ENCODE peak calls at places on chromosomes 12 and 14, in four cellular contexts. C, O, R and V are unnamed samples.

GRCh38 chr12:93757792-93758694 is 80.9 kb downstream of the CRADD start:
- DNase-seq in R (no peak), C (no peak), O (no peak), V (no peak)

GRCh38 chr14:91835920-91836843 is 31.2 kb downstream of the TC2N start:
- DNase-seq in C (peak; percentile 68), O (no peak), R (no peak), V (no peak)

GRCh38 chr12:98456583-98457573 is 58.5 kb upstream of the TMPO start:
- DNase-seq in R (peak; percentile 52), C (peak; percentile 68), O (peak; percentile 53), V (peak; percentile 56)

GRCh38 chr12:63862187-63863107 is 17.9 kb downstream of the SRGAP1 start:
- DNase-seq in O (peak; percentile 26), C (no peak), R (peak; percentile 37), V (peak; percentile 18)

GRCh38 chr14:23186913-23187654 is 3.6 kb upstream of the SLC7A8 start:
- DNase-seq in O (peak; percentile 87), C (no peak), R (peak; percentile 89), V (peak; percentile 73)

GRCh38 chr14:68967459-68967940 is 11.6 kb downstream of the ACTN1 start:
- DNase-seq in R (no peak), C (no peak), O (no peak), V (no peak)

GRCh38 chr12:51025182-51025747 is 919 bp downstream of the SLC11A2 start:
- DNase-seq in O (no peak), R (no peak), C (no peak), V (no peak)

GRCh38 chr12:9883175-9883574 is 1.9 kb downstream of the KLRF2 start:
- DNase-seq in C (no peak), R (peak; percentile 35), O (peak; percentile 19), V (no peak)

GRCh38 chr14:54737132-54737711 is 165.4 kb downstream of the GCH1 start:
- DNase-seq in R (peak; percentile 60), O (peak; percentile 74), C (no peak), V (peak; percentile 73)

GRCh38 chr14:100609941-100610391 is 22.7 kb upstream of the BEGAIN start:
- DNase-seq in O (no peak), R (no peak), C (no peak), V (no peak)

GRCh38 chr12:4210158-4210557 is 63.4 kb upstream of the CCND2 start:
- DNase-seq in C (no peak), R (no peak), O (no peak), V (no peak)

GRCh38 chr12:121092034-121092433 is 40.6 kb upstream of the P2RX7 start:
- DNase-seq in C (no peak), R (no peak), O (no peak), V (no peak)

GRCh38 chr14:20618328-20618749 is 23.2 kb downstream of the OR6S1 start:
- DNase-seq in C (no peak), O (no peak), R (no peak), V (no peak)

GRCh38 chr14:53152909-53153701 is at the start of gene DDHD1:
- DNase-seq in R (peak; percentile 60), C (peak; percentile 84), O (peak; percentile 69), V (peak; percentile 59)

GRCh38 chr14:104442611-104443390 is 136.8 kb upstream of the C14orf180 start:
- DNase-seq in C (peak; percentile 12), O (no peak), R (no peak), V (no peak)

GRCh38 chr12:14937014-14937413 is 1.3 kb downstream of the ERP27 start:
- DNase-seq in R (peak; percentile 34), O (peak; percentile 34), C (no peak), V (no peak)

GRCh38 chr12:14938301-14938700 is at the start of gene ERP27:
- DNase-seq in R (no peak), C (no peak), O (no peak), V (no peak)

GRCh38 chr12:14935031-14935430 is 3.3 kb downstream of the ERP27 start:
- DNase-seq in R (no peak), O (no peak), C (no peak), V (no peak)

GRCh38 chr12:14936224-14936861 is 2.0 kb downstream of the ERP27 start:
- DNase-seq in R (no peak), C (no peak), O (no peak), V (no peak)

GRCh38 chr12:14937689-14938088 is 648 bp downstream of the ERP27 start:
- DNase-seq in C (no peak), R (no peak), O (no peak), V (no peak)
- TF ChIP-seq CTCF in C (no peak), R (peak; percentile 15), O (peak; percentile 17), V (no peak)

GRCh38 chr12:62801796-62802195 is 133.2 kb downstream of the PPM1H start:
- DNase-seq in C (no peak), O (no peak), R (no peak), V (no peak)

GRCh38 chr12:62800707-62801400 is 134.1 kb downstream of the PPM1H start:
- DNase-seq in R (no peak), C (no peak), O (no peak), V (no peak)

GRCh38 chr12:62802321-62802720 is 132.6 kb downstream of the PPM1H start:
- DNase-seq in C (no peak), R (no peak), O (no peak), V (no peak)

GRCh38 chr12:62803756-62804155 is 131.2 kb downstream of the PPM1H start:
- DNase-seq in R (no peak), O (no peak), C (no peak), V (no peak)

DNA sequence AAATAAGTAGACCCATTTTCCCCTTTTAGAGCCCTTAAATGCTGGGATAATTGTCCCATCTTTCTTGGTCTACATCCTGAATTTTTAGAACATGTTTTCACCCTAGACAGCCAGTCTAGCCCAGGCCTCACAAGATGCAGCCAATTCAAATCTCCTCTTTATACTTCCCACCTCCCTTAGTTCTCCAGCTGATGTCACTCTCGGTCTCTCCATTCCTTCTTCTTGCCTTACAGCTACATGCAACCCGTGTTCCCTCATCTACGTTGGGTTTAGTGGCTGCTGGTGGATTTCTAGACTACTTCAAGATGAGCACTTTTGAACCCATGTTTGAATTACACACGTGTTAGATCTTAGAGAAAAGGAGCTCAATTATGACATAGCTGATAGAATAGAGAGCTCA is 132.0 kb downstream of the PPM1H start:
- DNase-seq in O (no peak), R (no peak), C (no peak), V (peak; percentile 46)
- TF ChIP-seq CTCF in O (no peak), R (no peak), C (no peak), V (peak; percentile 32)

GRCh38 chr12:105235747-105236476 is at the start of gene APPL2:
- DNase-seq in R (peak; percentile 89), O (peak; percentile 93), C (peak; percentile 94), V (peak; percentile 89)
- TF ChIP-seq CTCF in R (no peak), O (no peak), C (peak; percentile 32), V (no peak)

GRCh38 chr12:117506333-117506732 is 144.9 kb upstream of the NOS1 start:
- DNase-seq in R (no peak), C (no peak), O (no peak), V (no peak)

GRCh38 chr12:117513353-117513752 is 151.9 kb upstream of the NOS1 start:
- DNase-seq in C (no peak), R (no peak), O (no peak), V (no peak)

GRCh38 chr12:117507547-117507946 is 146.1 kb upstream of the NOS1 start:
- DNase-seq in O (no peak), R (no peak), C (no peak), V (no peak)

GRCh38 chr12:117514016-117514415 is 152.6 kb upstream of the NOS1 start:
- DNase-seq in O (no peak), R (no peak), C (no peak), V (no peak)

DNA sequence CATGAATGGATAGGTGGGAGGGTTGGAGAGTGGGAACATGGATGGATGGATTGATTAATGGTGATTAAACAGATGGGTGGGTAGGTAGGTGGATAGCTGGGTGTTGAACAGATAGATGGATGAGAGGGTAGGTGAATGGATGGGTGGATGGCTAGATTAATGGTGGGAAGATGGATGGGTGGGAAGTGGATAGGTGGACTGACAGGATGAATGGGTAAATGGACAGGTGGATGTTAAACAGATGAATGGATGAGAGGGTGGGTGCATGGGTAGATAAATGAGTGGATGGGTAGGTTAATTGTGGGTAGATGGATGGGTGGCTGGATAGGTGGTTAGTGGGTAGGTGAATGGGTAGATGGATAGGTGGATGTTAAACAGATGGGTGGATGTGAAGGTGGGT is 147.0 kb upstream of the NOS1 start:
- DNase-seq in C (no peak), R (no peak), O (no peak), V (no peak)
- TF ChIP-seq CTCF in C (no peak), R (no peak), O (no peak), V (no peak)

GRCh38 chr12:43776498-43776897 is 17.7 kb downstream of the IRAK4 start:
- DNase-seq in R (peak; percentile 36), C (no peak), O (peak; percentile 42), V (peak; percentile 32)
- TF ChIP-seq CTCF in R (peak; percentile 43), C (no peak), O (peak; percentile 35), V (peak; percentile 42)